ENCODE peak calls at places on chromosomes 11 and 22, in seven cellular contexts. P, S, E, I, T, F and K are unnamed samples.

GRCh38 chr11:86491048-86491447 is 116.4 kb downstream of the CCDC81 start:
- DNase-seq in I (no peak), P (no peak), F (no peak), E (no peak), T (no peak), S (no peak), K (no peak)

GRCh38 chr11:3021125-3021524 is 29.0 kb upstream of the NAP1L4 start:
- DNase-seq in T (no peak), E (no peak), S (peak; percentile 34), I (peak; percentile 43), P (no peak), F (no peak), K (no peak)

GRCh38 chr11:69497221-69497787 is 15.8 kb downstream of the LINC01488 start:
- DNase-seq in P (no peak), F (peak; percentile 83), S (no peak), T (peak; percentile 88), I (no peak), E (no peak), K (peak; percentile 88)

GRCh38 chr22:27724181-27724580 is 77.4 kb downstream of the MN1 start:
- DNase-seq in T (no peak), P (no peak), I (no peak), S (no peak), E (no peak), F (no peak), K (no peak)

GRCh38 chr11:65916391-65916790 is 2.5 kb downstream of the C11orf68 start:
- DNase-seq in I (no peak), S (no peak), E (no peak), T (no peak), F (no peak), P (no peak), K (no peak)

GRCh38 chr11:114075891-114076441 is 16.5 kb downstream of the ZBTB16 start:
- DNase-seq in T (peak; percentile 71), S (peak; percentile 43), F (no peak), P (no peak), I (peak; percentile 27), E (peak; percentile 34), K (no peak)

GRCh38 chr11:61445535-61445934 is 15.6 kb downstream of the SDHAF2 start:
- DNase-seq in I (no peak), E (no peak), F (no peak), S (no peak), P (no peak), T (no peak), K (no peak)

GRCh38 chr11:65851811-65852507 is 6.0 kb downstream of the CFL1 start:
- DNase-seq in T (no peak), F (no peak), P (no peak), E (no peak), S (no peak), I (no peak), K (no peak)

GRCh38 chr11:46389450-46390330 is 1.9 kb downstream of the CHRM4 start:
- DNase-seq in P (no peak), I (no peak), E (peak; percentile 85), T (peak; percentile 56), S (peak; percentile 76), F (no peak), K (no peak)

GRCh38 chr11:74084796-74085541 is 76.1 kb upstream of the UCP3 start:
- DNase-seq in T (no peak), I (no peak), P (no peak), S (no peak), F (peak; percentile 19), E (no peak), K (no peak)

GRCh38 chr11:29200776-29201574 is 815.9 kb downstream of the KCNA4 start:
- DNase-seq in F (no peak), P (no peak), T (no peak), E (no peak), I (no peak), S (no peak), K (no peak)

GRCh38 chr22:17084554-17085276 is at the start of gene IL17RA:
- DNase-seq in P (peak; percentile 90), F (no peak), I (peak; percentile 92), S (peak; percentile 91), E (peak; percentile 83), T (peak; percentile 93), K (peak; percentile 73)

GRCh38 chr11:57424802-57425564 is 1.9 kb downstream of the SLC43A3 start:
- DNase-seq in I (peak; percentile 76), S (peak; percentile 99), E (peak; percentile 97), P (peak; percentile 96), T (peak; percentile 85), F (peak; percentile 93), K (no peak)

GRCh38 chr11:73182824-73183321 is 35.2 kb upstream of the P2RY2 start:
- DNase-seq in T (peak; percentile 81), I (no peak), F (no peak), S (no peak), E (peak; percentile 98), P (no peak), K (no peak)

GRCh38 chr11:64358907-64359711 is at the start of gene RPS6KA4:
- DNase-seq in I (no peak), E (peak; percentile 72), P (no peak), T (peak; percentile 51), F (no peak), S (no peak), K (peak; percentile 67)

GRCh38 chr11:44609028-44609782 is 43.7 kb downstream of the CD82 start:
- DNase-seq in E (no peak), S (peak; percentile 33), T (no peak), P (no peak), F (no peak), I (peak; percentile 19), K (no peak)

GRCh38 chr11:84419576-84419975 is 1133.4 kb upstream of the CCDC90B start:
- DNase-seq in E (no peak), T (no peak), I (no peak), S (no peak), F (no peak), P (no peak), K (no peak)

GRCh38 chr11:108929241-108929640 is 264.4 kb downstream of the DDX10 start:
- DNase-seq in F (peak; percentile 80), E (no peak), I (no peak), T (no peak), S (no peak), P (no peak), K (peak; percentile 62)

GRCh38 chr11:45473491-45473890 is 187.3 kb upstream of the SYT13 start:
- DNase-seq in E (no peak), T (no peak), F (no peak), P (no peak), I (no peak), S (no peak), K (no peak)

GRCh38 chr11:66976048-66976467 is 954 bp downstream of the C11orf86 start:
- DNase-seq in I (no peak), T (no peak), F (no peak), S (no peak), E (peak; percentile 38), P (no peak), K (no peak)

GRCh38 chr22:27984001-27984695 is 65.1 kb upstream of the PITPNB start:
- DNase-seq in S (no peak), E (no peak), P (no peak), T (no peak), I (no peak), F (no peak), K (no peak)